ENCODE peak calls at places on chromosomes 11 and 22, in ten cellular contexts. One of them, this sample, is unnamed.

GRCh38 chr11:33996498-33997454 is 54.8 kb upstream of the CAPRIN1 start:
- DNase-seq in Calu3: peak; percentile 84
- DNase-seq in head of caudate nucleus: peak; percentile 79
- DNase-seq in HAP-1: peak; percentile 77
- DNase-seq in NCI-H460: peak; percentile 67
- DNase-seq in neuronal stem cell: peak; percentile 59
- DNase-seq in iPS-NIHi11: peak; percentile 77
- DNase-seq in cardiac fibroblast: peak; percentile 82
- DNase-seq in skeletal muscle cell: peak; percentile 22
- DNase-seq in stimulated activated CD4-positive, alpha-beta T cell treated with anti-CD3 and anti-CD28 coated beads, Interleukin-15, amount 100 ng/mL, for 1 hour: peak; percentile 40
- DNase-seq in this sample: peak; percentile 13

GRCh38 chr11:650482-650881 is 13.4 kb downstream of the DRD4 start:
- DNase-seq in Calu3: no peak
- DNase-seq in head of caudate nucleus: no peak
- DNase-seq in HAP-1: no peak
- DNase-seq in NCI-H460: no peak
- DNase-seq in neuronal stem cell: no peak
- DNase-seq in iPS-NIHi11: no peak
- DNase-seq in cardiac fibroblast: no peak
- DNase-seq in skeletal muscle cell: no peak
- DNase-seq in stimulated activated CD4-positive, alpha-beta T cell treated with anti-CD3 and anti-CD28 coated beads, Interleukin-15, amount 100 ng/mL, for 1 hour: no peak
- DNase-seq in this sample: no peak

GRCh38 chr22:30423296-30423958 is 2.1 kb upstream of the MTFP1 start:
- DNase-seq in Calu3: peak; percentile 58
- DNase-seq in head of caudate nucleus: no peak
- DNase-seq in HAP-1: no peak
- DNase-seq in NCI-H460: no peak
- DNase-seq in neuronal stem cell: no peak
- DNase-seq in iPS-NIHi11: peak; percentile 67
- DNase-seq in cardiac fibroblast: no peak
- DNase-seq in skeletal muscle cell: no peak
- DNase-seq in stimulated activated CD4-positive, alpha-beta T cell treated with anti-CD3 and anti-CD28 coated beads, Interleukin-15, amount 100 ng/mL, for 1 hour: no peak
- DNase-seq in this sample: no peak

GRCh38 chr11:128318856-128319474 is 268.4 kb downstream of the ETS1 start:
- DNase-seq in Calu3: no peak
- DNase-seq in head of caudate nucleus: no peak
- DNase-seq in HAP-1: no peak
- DNase-seq in NCI-H460: no peak
- DNase-seq in neuronal stem cell: no peak
- DNase-seq in iPS-NIHi11: no peak
- DNase-seq in cardiac fibroblast: no peak
- DNase-seq in skeletal muscle cell: peak; percentile 41
- DNase-seq in stimulated activated CD4-positive, alpha-beta T cell treated with anti-CD3 and anti-CD28 coated beads, Interleukin-15, amount 100 ng/mL, for 1 hour: peak; percentile 39
- DNase-seq in this sample: no peak

GRCh38 chr11:92411431-92411830 is 186.8 kb downstream of the FAT3 start:
- DNase-seq in Calu3: no peak
- DNase-seq in head of caudate nucleus: no peak
- DNase-seq in HAP-1: no peak
- DNase-seq in NCI-H460: no peak
- DNase-seq in neuronal stem cell: no peak
- DNase-seq in iPS-NIHi11: peak; percentile 35
- DNase-seq in cardiac fibroblast: no peak
- DNase-seq in skeletal muscle cell: no peak
- DNase-seq in stimulated activated CD4-positive, alpha-beta T cell treated with anti-CD3 and anti-CD28 coated beads, Interleukin-15, amount 100 ng/mL, for 1 hour: no peak
- DNase-seq in this sample: no peak

GRCh38 chr11:130760515-130761125 is 155.7 kb downstream of the SNX19 start:
- DNase-seq in Calu3: no peak
- DNase-seq in head of caudate nucleus: no peak
- DNase-seq in HAP-1: no peak
- DNase-seq in NCI-H460: no peak
- DNase-seq in neuronal stem cell: no peak
- DNase-seq in iPS-NIHi11: no peak
- DNase-seq in cardiac fibroblast: no peak
- DNase-seq in skeletal muscle cell: no peak
- DNase-seq in stimulated activated CD4-positive, alpha-beta T cell treated with anti-CD3 and anti-CD28 coated beads, Interleukin-15, amount 100 ng/mL, for 1 hour: no peak
- DNase-seq in this sample: no peak

GRCh38 chr11:5476184-5476819 is 12.2 kb upstream of the OR52D1 start:
- DNase-seq in Calu3: peak; percentile 54
- DNase-seq in head of caudate nucleus: peak; percentile 46
- DNase-seq in HAP-1: peak; percentile 34
- DNase-seq in NCI-H460: peak; percentile 33
- DNase-seq in neuronal stem cell: peak; percentile 38
- DNase-seq in iPS-NIHi11: peak; percentile 70
- DNase-seq in cardiac fibroblast: peak; percentile 67
- DNase-seq in skeletal muscle cell: peak; percentile 12
- DNase-seq in stimulated activated CD4-positive, alpha-beta T cell treated with anti-CD3 and anti-CD28 coated beads, Interleukin-15, amount 100 ng/mL, for 1 hour: no peak
- DNase-seq in this sample: no peak

GRCh38 chr11:28760676-28761390 is 652.6 kb downstream of the METTL15 start:
- DNase-seq in Calu3: peak; percentile 48
- DNase-seq in head of caudate nucleus: no peak
- DNase-seq in HAP-1: no peak
- DNase-seq in NCI-H460: no peak
- DNase-seq in neuronal stem cell: no peak
- DNase-seq in iPS-NIHi11: no peak
- DNase-seq in cardiac fibroblast: no peak
- DNase-seq in skeletal muscle cell: peak; percentile 36
- DNase-seq in stimulated activated CD4-positive, alpha-beta T cell treated with anti-CD3 and anti-CD28 coated beads, Interleukin-15, amount 100 ng/mL, for 1 hour: no peak
- DNase-seq in this sample: no peak

GRCh38 chr22:31044262-31044861 is 36.8 kb upstream of the SMTN start:
- DNase-seq in Calu3: no peak
- DNase-seq in head of caudate nucleus: no peak
- DNase-seq in HAP-1: no peak
- DNase-seq in NCI-H460: no peak
- DNase-seq in neuronal stem cell: no peak
- DNase-seq in iPS-NIHi11: peak; percentile 39
- DNase-seq in cardiac fibroblast: peak; percentile 65
- DNase-seq in skeletal muscle cell: no peak
- DNase-seq in stimulated activated CD4-positive, alpha-beta T cell treated with anti-CD3 and anti-CD28 coated beads, Interleukin-15, amount 100 ng/mL, for 1 hour: no peak
- DNase-seq in this sample: no peak

GRCh38 chr11:76801736-76802135 is 18.6 kb downstream of the TSKU start:
- DNase-seq in Calu3: no peak
- DNase-seq in head of caudate nucleus: no peak
- DNase-seq in HAP-1: no peak
- DNase-seq in NCI-H460: no peak
- DNase-seq in neuronal stem cell: no peak
- DNase-seq in iPS-NIHi11: no peak
- DNase-seq in cardiac fibroblast: no peak
- DNase-seq in skeletal muscle cell: no peak
- DNase-seq in stimulated activated CD4-positive, alpha-beta T cell treated with anti-CD3 and anti-CD28 coated beads, Interleukin-15, amount 100 ng/mL, for 1 hour: no peak
- DNase-seq in this sample: no peak

GRCh38 chr11:125141686-125142535 is 22.6 kb upstream of the PKNOX2 start:
- DNase-seq in Calu3: peak; percentile 64
- DNase-seq in head of caudate nucleus: peak; percentile 77
- DNase-seq in HAP-1: peak; percentile 95
- DNase-seq in NCI-H460: no peak
- DNase-seq in neuronal stem cell: peak; percentile 71
- DNase-seq in iPS-NIHi11: peak; percentile 86
- DNase-seq in cardiac fibroblast: peak; percentile 45
- DNase-seq in skeletal muscle cell: no peak
- DNase-seq in stimulated activated CD4-positive, alpha-beta T cell treated with anti-CD3 and anti-CD28 coated beads, Interleukin-15, amount 100 ng/mL, for 1 hour: peak; percentile 36
- DNase-seq in this sample: no peak